ENCODE peak calls at places on chromosomes 2 and 18, in four cellular contexts. A is glutamatergic neuron, Y is lower lobe of right lung, L is T follicular helper cell. U is an unnamed sample.

GRCh38 chr2:202541137-202541536 is 93.6 kb upstream of the FAM117B start:
- DNase-seq in Y (no peak), L (no peak), A (no peak), U (no peak)

GRCh38 chr2:229931241-229931640 is 8.9 kb downstream of the FBXO36 start:
- DNase-seq in A (no peak), L (no peak), Y (no peak), U (no peak)

GRCh38 chr2:227608469-227609338 is 5.9 kb downstream of the SCYGR3 start:
- DNase-seq in L (no peak), A (no peak), Y (no peak), U (no peak)

GRCh38 chr18:65146615-65147014 is 604.2 kb upstream of the CDH7 start:
- DNase-seq in A (no peak), Y (no peak), L (no peak), U (no peak)

GRCh38 chr2:64260817-64261216 is 116.6 kb upstream of the PELI1 start:
- DNase-seq in Y (peak; percentile 73), A (no peak), L (no peak), U (no peak)

GRCh38 chr2:158726906-158727592 is 68.1 kb upstream of the DAPL1 start:
- DNase-seq in Y (no peak), A (no peak), L (no peak), U (no peak)

GRCh38 chr2:194769030-194769429 is 888.0 kb upstream of the SLC39A10 start:
- DNase-seq in L (no peak), A (no peak), Y (no peak), U (no peak)

GRCh38 chr18:28359177-28359576 is 182.2 kb upstream of the CDH2 start:
- DNase-seq in A (no peak), L (no peak), Y (no peak), U (no peak)

GRCh38 chr2:29766191-29766590 is 155.2 kb downstream of the ALK start:
- DNase-seq in L (no peak), Y (no peak), A (no peak), U (no peak)

GRCh38 chr18:51778115-51778514 is 561.9 kb upstream of the DCC start:
- DNase-seq in L (no peak), Y (no peak), A (no peak), U (no peak)

GRCh38 chr2:149064365-149064841 is 25.9 kb downstream of the LYPD6B start:
- DNase-seq in L (no peak), A (no peak), Y (no peak), U (no peak)

GRCh38 chr2:99970292-99970868 is 172.0 kb downstream of the AFF3 start:
- DNase-seq in L (no peak), Y (no peak), A (no peak), U (no peak)

GRCh38 chr2:187169108-187169713 is 278.8 kb downstream of the CALCRL start:
- DNase-seq in A (no peak), L (no peak), Y (no peak), U (no peak)

GRCh38 chr2:220104871-220105351 is 477.5 kb downstream of the SLC4A3 start:
- DNase-seq in L (no peak), A (no peak), Y (no peak), U (no peak)

GRCh38 chr2:170217778-170218251 is 39.9 kb downstream of the MYO3B start:
- DNase-seq in A (no peak), Y (no peak), L (no peak), U (no peak)

GRCh38 chr2:55136138-55136541 is 85.9 kb upstream of the RTN4 start:
- DNase-seq in L (no peak), Y (no peak), A (no peak), U (no peak)

GRCh38 chr2:138274421-138275291 is 226.9 kb upstream of the SPOPL start:
- DNase-seq in L (no peak), Y (no peak), A (no peak), U (no peak)

GRCh38 chr2:118145207-118145606 is 56.9 kb downstream of the INSIG2 start:
- DNase-seq in L (no peak), Y (no peak), A (no peak), U (no peak)

GRCh38 chr2:96985630-96986385 is 572 bp downstream of the FAM178B start:
- DNase-seq in L (no peak), Y (no peak), A (no peak), U (no peak)

GRCh38 chr2:1251520-1251919 is 161.7 kb upstream of the TPO start:
- DNase-seq in L (no peak), Y (no peak), A (no peak), U (no peak)

GRCh38 chr2:44429034-44429433 is 67.3 kb downstream of the CAMKMT start:
- DNase-seq in Y (no peak), A (no peak), L (no peak), U (no peak)

GRCh38 chr2:35081001-35081628 is 1274.5 kb upstream of the CRIM1 start:
- DNase-seq in A (no peak), L (no peak), Y (no peak), U (no peak)

GRCh38 chr18:11392292-11392691 is 217.1 kb upstream of the SLC35G4 start:
- DNase-seq in Y (no peak), A (no peak), L (no peak), U (no peak)

GRCh38 chr2:128667391-128667790 is 348.7 kb upstream of the HS6ST1 start:
- DNase-seq in L (no peak), Y (no peak), A (no peak), U (no peak)

GRCh38 chr2:48736251-48736650 is 19.3 kb downstream of the LHCGR start:
- DNase-seq in L (no peak), Y (no peak), A (no peak), U (no peak)

GRCh38 chr18:49342690-49343089 is 117.8 kb downstream of the DYM start:
- DNase-seq in L (no peak), A (no peak), Y (no peak), U (no peak)

GRCh38 chr2:49770919-49771318 is 616.6 kb upstream of the FSHR start:
- DNase-seq in Y (no peak), L (no peak), A (peak; percentile 76), U (no peak)

GRCh38 chr18:8706981-8707940 is 1.9 kb downstream of the MTCL1 start:
- DNase-seq in L (no peak), A (peak; percentile 72), Y (peak; percentile 58), U (no peak)

U was measured in cortex of kidney.